ENCODE peak calls at places on chromosomes 4 and X, in seven cellular contexts. L, N, I, D, S, Y and Z are unnamed samples. For H3K27me3, the result is how much of the 10 kb centered on the place peaks cover.

GRCh38 chrX:10660171-10660570 is 39.8 kb upstream of the MID1 start:
- DNase-seq in S (no peak), I (no peak), L (no peak), N (no peak), D (no peak), Y (no peak), Z (no peak)

GRCh38 chrX:124263743-124264142 is 68.7 kb upstream of the TEX13D start:
- DNase-seq in L (no peak), D (peak), S (no peak), N (no peak), Y (no peak), I (no peak), Z (no peak)

GRCh38 chr4:180086480-180087170 is 2156.6 kb upstream of the TENM3 start:
- DNase-seq in Y (no peak), D (no peak), I (no peak), S (no peak), L (no peak), N (no peak), Z (no peak)

GRCh38 chrX:41127476-41128192 is 42.4 kb downstream of the USP9X start:
- DNase-seq in I (no peak), S (peak), N (no peak), L (peak), D (no peak), Y (no peak), Z (no peak)

GRCh38 chr4:132614682-132615081 is 534.4 kb upstream of the PCDH10 start:
- DNase-seq in S (no peak), N (no peak), L (no peak), I (peak), Y (no peak), D (no peak), Z (no peak)

GRCh38 chrX:50206753-50207152 is 2.2 kb downstream of the CCNB3 start:
- DNase-seq in N (no peak), D (no peak), Y (no peak), I (no peak), S (no peak), L (no peak), Z (no peak)

GRCh38 chr4:59518005-59518823 is 1681.9 kb upstream of the ADGRL3 start:
- DNase-seq in N (no peak), Y (no peak), D (no peak), L (no peak), I (no peak), S (no peak), Z (no peak)

GRCh38 chr4:122450847-122451246 is 5.7 kb downstream of the IL2 start:
- DNase-seq in D (peak), S (peak), Y (no peak), I (no peak), N (no peak), L (no peak), Z (no peak)

GRCh38 chr4:38177035-38177791 is 217.0 kb downstream of the PTTG2 start:
- DNase-seq in Y (no peak), S (no peak), N (peak), L (peak), I (peak), D (no peak), Z (no peak)

GRCh38 chr4:147754037-147754445 is 22.2 kb downstream of the ARHGAP10 start:
- DNase-seq in I (peak), L (no peak), S (no peak), D (peak), N (no peak), Y (no peak), Z (no peak)

GRCh38 chr4:108030332-108030731 is 40.6 kb downstream of the HADH start:
- DNase-seq in I (peak), D (peak), L (peak), N (no peak), Y (no peak), S (peak), Z (peak)

GRCh38 chrX:108070891-108071290 is 20.5 kb downstream of the PSMD10 start:
- DNase-seq in Y (no peak), N (no peak), L (no peak), S (no peak), I (peak), D (peak), Z (no peak)

GRCh38 chr4:83361416-83362196 is 27.0 kb upstream of the HPSE start:
- DNase-seq in N (no peak), S (no peak), L (no peak), Y (no peak), D (no peak), I (no peak), Z (no peak)

DNA sequence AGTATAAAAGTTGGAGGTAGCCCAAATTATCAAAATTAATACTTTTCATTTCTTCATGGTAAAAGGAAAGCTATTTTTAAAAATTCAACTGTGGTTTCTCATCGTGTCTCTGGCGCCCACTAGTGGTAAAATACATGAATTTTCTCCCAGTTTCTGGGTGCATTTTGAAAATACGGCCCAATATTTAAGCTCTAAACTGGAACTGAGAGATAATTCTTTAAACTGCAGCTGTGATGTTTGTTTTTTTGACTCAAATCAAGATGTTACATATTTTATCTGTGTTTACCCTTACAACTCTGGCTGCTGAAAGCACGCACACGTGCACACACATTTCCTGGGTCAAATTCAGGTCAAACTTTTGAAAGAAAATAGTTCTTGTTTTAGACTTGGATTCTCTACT is 123.9 kb upstream of the ACSL4 start:
- DNase-seq in Y (no peak), S (peak), D (no peak), I (no peak), L (no peak), N (no peak), Z (no peak)
- TF ChIP-seq CTCF in Y (peak), S (peak), D (peak), I (peak), L (peak), N (peak), Z (peak)

GRCh38 chrX:37783284-37783683 is 3.4 kb downstream of the CYBB start:
- DNase-seq in L (no peak), N (no peak), Y (no peak), S (no peak), D (no peak), I (no peak), Z (no peak)

GRCh38 chrX:37776987-37777325 is 2.9 kb upstream of the CYBB start:
- DNase-seq in D (no peak), N (no peak), Y (no peak), I (no peak), L (no peak), S (no peak), Z (no peak)

GRCh38 chrX:37781808-37782207 is 1.9 kb downstream of the CYBB start:
- DNase-seq in I (no peak), N (no peak), L (no peak), D (no peak), S (no peak), Y (no peak), Z (no peak)

GRCh38 chrX:37776283-37776986 is 3.4 kb upstream of the CYBB start:
- DNase-seq in N (no peak), S (no peak), L (no peak), Y (no peak), D (no peak), I (no peak), Z (no peak)

DNA sequence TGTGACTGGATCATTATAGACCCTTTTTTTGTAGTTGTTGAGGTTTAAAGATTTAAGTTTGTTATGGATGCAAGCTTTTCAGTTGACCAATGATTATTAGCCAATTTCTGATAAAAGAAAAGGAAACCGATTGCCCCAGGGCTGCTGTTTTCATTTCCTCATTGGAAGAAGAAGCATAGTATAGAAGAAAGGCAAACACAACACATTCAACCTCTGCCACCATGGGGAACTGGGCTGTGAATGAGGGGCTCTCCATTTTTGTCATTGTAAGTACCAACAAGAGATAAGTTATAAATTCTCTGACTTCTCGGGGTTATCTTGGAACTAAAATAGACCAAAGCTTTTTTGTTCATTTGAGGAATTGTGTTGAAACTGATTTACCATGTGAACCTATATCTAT is at the start of gene CYBB:
- DNase-seq in I (no peak), Y (no peak), S (no peak), N (no peak), L (no peak), D (no peak), Z (no peak)
- H3K4me3 ChIP-seq in I (no peak), Y (no peak), S (no peak), N (peak), L (no peak), D (no peak), Z (no peak)

DNA sequence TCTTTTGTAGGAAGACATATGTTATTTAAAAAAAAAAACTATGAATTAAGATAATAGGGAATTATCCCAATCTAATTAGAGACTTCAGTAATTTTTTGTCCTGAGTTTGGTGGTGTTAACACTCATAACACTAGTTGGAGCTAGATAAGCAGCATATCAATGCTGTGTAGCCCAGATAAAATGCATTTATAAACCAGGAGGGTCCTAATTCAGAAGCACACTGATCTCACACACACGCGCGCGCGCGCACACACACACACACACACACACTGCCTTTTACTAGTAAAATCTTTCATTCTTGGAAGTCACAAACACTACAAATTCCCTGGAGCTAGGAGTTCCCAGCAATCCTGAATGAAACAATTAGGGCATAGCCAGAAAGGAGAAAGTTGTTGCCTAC is 3.2 kb downstream of the UNC5C start:
- DNase-seq in L (no peak), D (peak), I (no peak), N (no peak), Y (no peak), S (no peak), Z (no peak)
- H3K27me3 ChIP-seq in L (under half), D (under half), I (under half), N (under half), Y (under half), S (under half), Z (under half)

GRCh38 chr4:110442788-110443187 is 33.2 kb upstream of the ENPEP start:
- DNase-seq in N (no peak), L (no peak), Y (no peak), D (no peak), S (no peak), I (no peak), Z (no peak)

GRCh38 chr4:110442309-110442708 is 33.6 kb upstream of the ENPEP start:
- DNase-seq in N (no peak), S (no peak), D (peak), I (no peak), L (no peak), Y (no peak), Z (no peak)
- TF ChIP-seq CTCF in N (no peak), S (no peak), D (peak), I (no peak), L (no peak), Y (no peak), Z (peak)

GRCh38 chr4:41877020-41877796 is 58.0 kb upstream of the TMEM33 start:
- DNase-seq in S (no peak), L (no peak), Y (no peak), N (no peak), I (no peak), D (no peak), Z (no peak)
- H3K4me3 ChIP-seq in S (no peak), L (no peak), Y (no peak), N (no peak), I (no peak), D (no peak), Z (no peak)